ENCODE peak calls at places on chromosomes 7 and 10, in ten cellular contexts. W, M, Z, V, L, R, U, E, P and N are unnamed samples.

GRCh38 chr10:71696635-71697326 is 22.8 kb downstream of the C10orf105 start:
- DNase-seq in W (peak), M (peak), Z (peak), V (peak), L (peak), R (no peak), U (peak), E (peak), P (peak), N (peak)

GRCh38 chr7:53541467-53541866 is 506.0 kb downstream of the POM121L12 start:
- DNase-seq in W (no peak), M (no peak), Z (no peak), V (peak), L (no peak), R (no peak), U (no peak), E (no peak), P (no peak), N (no peak)

GRCh38 chr10:101293007-101293723 is 60.8 kb upstream of the BTRC start:
- DNase-seq in W (no peak), M (no peak), Z (no peak), V (no peak), L (no peak), R (no peak), U (no peak), E (no peak), P (no peak), N (no peak)

GRCh38 chr10:33655165-33655815 is 320.8 kb upstream of the NRP1 start:
- DNase-seq in W (no peak), M (no peak), Z (no peak), V (no peak), L (no peak), R (no peak), U (no peak), E (no peak), P (no peak), N (no peak)

GRCh38 chr7:47819054-47819920 is 129.0 kb downstream of the PKD1L1 start:
- DNase-seq in W (peak), M (no peak), Z (no peak), V (peak), L (no peak), R (peak), U (peak), E (peak), P (peak), N (peak)

GRCh38 chr7:45890902-45891461 is 2.7 kb downstream of the IGFBP1 start:
- DNase-seq in W (peak), M (no peak), Z (no peak), V (peak), L (no peak), R (no peak), U (no peak), E (peak), P (no peak), N (no peak)

GRCh38 chr7:47669178-47669878 is 87.4 kb upstream of the TNS3 start:
- DNase-seq in W (peak), M (peak), Z (no peak), V (no peak), L (no peak), R (peak), U (no peak), E (peak), P (no peak), N (no peak)

GRCh38 chr10:114151486-114151885 is 22.5 kb downstream of the CCDC186 start:
- DNase-seq in W (peak), M (no peak), Z (no peak), V (no peak), L (no peak), R (peak), U (no peak), E (no peak), P (no peak), N (no peak)